ENCODE peak calls at places on chromosome 22, in seven cellular contexts. Y is lower lobe of right lung, V is thoracic aorta, R is IMR-90, P is body of pancreas, Q is OCI-LY7, G is breast epithelium. L is an unnamed sample.
A peak's percentile ranks its signal among the peaks of the same experiment; 100 is the strongest.

GRCh38 chr22:36197601-36198146 is 3.9 kb downstream of the APOL4 start:
- DNase-seq in Y (no peak), V (no peak), R (no peak), P (no peak), Q (peak; percentile 22), G (no peak), L (no peak)

GRCh38 chr22:19121631-19122142 is 525 bp downstream of the DGCR2 start:
- DNase-seq in Y (peak; percentile 76), V (no peak), R (peak; percentile 7), P (peak; percentile 74), Q (peak; percentile 52), G (peak; percentile 68), L (peak; percentile 81)

GRCh38 chr22:22709719-22710445 is 65.5 kb downstream of the GGTLC2 start:
- DNase-seq in Y (no peak), V (no peak), R (no peak), P (no peak), Q (peak; percentile 45), G (no peak), L (no peak)

GRCh38 chr22:31732089-31732829 is 17.7 kb downstream of the PRR14L start:
- DNase-seq in Y (no peak), V (no peak), R (no peak), P (no peak), Q (no peak), G (no peak), L (no peak)

GRCh38 chr22:21020802-21021429 is 6.0 kb downstream of the P2RX6 start:
- DNase-seq in Y (no peak), V (no peak), R (no peak), P (no peak), Q (peak; percentile 56), G (no peak), L (no peak)

GRCh38 chr22:50537765-50538164 is 7.9 kb upstream of the KLHDC7B start:
- DNase-seq in Y (peak; percentile 30), V (no peak), R (no peak), P (no peak), Q (no peak), G (no peak), L (no peak)

GRCh38 chr22:35783943-35784614 is 66.4 kb downstream of the APOL5 start:
- DNase-seq in Y (no peak), V (no peak), R (no peak), P (no peak), Q (no peak), G (no peak), L (no peak)

GRCh38 chr22:24096401-24097115 is 84.7 kb upstream of the SUSD2 start:
- DNase-seq in Y (no peak), V (no peak), R (no peak), P (no peak), Q (no peak), G (peak; percentile 41), L (no peak)

GRCh38 chr22:19523240-19524169 is 705 bp downstream of the CLDN5 start:
- DNase-seq in Y (no peak), V (no peak), R (peak; percentile 9), P (no peak), Q (no peak), G (no peak), L (no peak)

GRCh38 chr22:30190619-30191018 is 55.9 kb downstream of the LIF start:
- DNase-seq in Y (no peak), V (no peak), R (no peak), P (no peak), Q (no peak), G (no peak), L (no peak)

DNA sequence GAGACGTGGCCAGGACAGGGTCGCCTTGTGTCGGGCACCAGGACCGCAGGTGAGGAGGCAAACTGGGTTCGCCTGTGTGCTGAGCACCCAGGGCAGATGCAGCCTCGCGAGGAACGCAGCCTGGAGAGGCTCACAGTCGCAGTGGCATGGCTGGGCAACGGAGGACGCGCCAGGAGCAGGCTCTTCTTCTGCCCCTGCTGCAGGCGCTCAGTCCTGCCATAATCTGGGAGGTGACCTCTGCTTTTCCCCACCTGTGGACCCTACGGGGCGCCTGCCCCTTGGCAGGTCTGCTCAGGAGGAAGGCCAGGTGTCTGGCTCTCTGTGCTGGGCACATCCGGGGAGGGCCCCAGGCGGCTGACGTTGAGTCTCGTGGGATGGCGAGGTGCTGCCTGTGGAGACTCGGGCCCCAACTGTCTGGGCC is 1136.2 kb downstream of the BRD1 start:
- DNase-seq in Y (peak; percentile 38), V (no peak), R (no peak), P (no peak), Q (no peak), G (no peak), L (no peak)
- TF ChIP-seq CTCF in Y (no peak), V (no peak), R (no peak), P (no peak), Q (no peak), G (no peak), L (no peak)

GRCh38 chr22:42913874-42914510 is 56.9 kb upstream of the ARFGAP3 start:
- DNase-seq in Y (no peak), V (no peak), R (no peak), P (peak; percentile 42), Q (no peak), G (no peak), L (no peak)
- H3K27ac ChIP-seq in Y (no peak overlapping the region), V (no peak overlapping the region), R (no peak overlapping the region), P (peak overlapping the region; percentile 74), Q (no peak overlapping the region), G (no peak overlapping the region), L (no peak overlapping the region)

GRCh38 chr22:45180280-45180679 is 16.6 kb downstream of the NUP50 start:
- DNase-seq in Y (no peak), V (no peak), R (no peak), P (no peak), Q (no peak), G (no peak), L (no peak)
- TF ChIP-seq CTCF in Y (no peak), V (no peak), R (no peak), P (no peak), Q (no peak), G (no peak), L (no peak)

GRCh38 chr22:28142361-28142801 is 223.3 kb upstream of the PITPNB start:
- DNase-seq in Y (no peak), V (no peak), R (peak; percentile 85), P (peak; percentile 9), Q (no peak), G (no peak), L (peak; percentile 5)
- H3K27ac ChIP-seq in Y (peak overlapping the region; percentile 0), V (no peak overlapping the region), R (peak overlapping the region; percentile 71), P (no peak overlapping the region), Q (no peak overlapping the region), G (peak overlapping the region; percentile 66), L (peak overlapping the region; percentile 42)

GRCh38 chr22:25172153-25172552 is 27.5 kb upstream of the CRYBB3 start:
- DNase-seq in Y (no peak), V (no peak), R (no peak), P (peak; percentile 12), Q (no peak), G (no peak), L (no peak)
- TF ChIP-seq CTCF in Y (peak; percentile 57), V (peak; percentile 40), R (no peak), P (no peak), Q (peak; percentile 53), G (peak; percentile 45), L (peak; percentile 72)